ENCODE peak calls at places on chromosomes 3 and 15, in four cellular contexts. Q is NAMALWA; L is activated naive CD4-positive, alpha-beta T cell; Y is stimulated activated CD4-positive, alpha-beta T cell treated with anti-CD3 and anti-CD28 coated beads, Interleukin-12 subunit alpha, Interleukin-12 subunit beta, amount 100 ng/mL, for 48 hours. J is an unnamed sample.
A peak's percentile ranks its signal among the peaks of the same experiment; 100 is the strongest.

GRCh38 chr15:70165811-70166284 is 68.1 kb upstream of the TLE3 start:
- DNase-seq in Q (no peak), L (no peak), Y (no peak), J (no peak)

GRCh38 chr15:49041406-49041805 is 4.8 kb downstream of the SECISBP2L start:
- DNase-seq in Q (no peak), L (no peak), Y (no peak), J (peak; percentile 11)

GRCh38 chr3:128380719-128381118 is 86.0 kb downstream of the DNAJB8 start:
- DNase-seq in Q (no peak), L (no peak), Y (no peak), J (no peak)

GRCh38 chr3:3778216-3778615 is 21.0 kb upstream of the LRRN1 start:
- DNase-seq in Q (no peak), L (no peak), Y (no peak), J (no peak)

GRCh38 chr3:43693594-43693993 is 2.9 kb downstream of the ABHD5 start:
- DNase-seq in Q (no peak), L (no peak), Y (no peak), J (no peak)

GRCh38 chr3:185549111-185549510 is 3.3 kb downstream of the LIPH start:
- DNase-seq in Q (no peak), L (no peak), Y (no peak), J (peak; percentile 96)

GRCh38 chr15:59396660-59397059 is 24.0 kb upstream of the MYO1E start:
- DNase-seq in Q (no peak), L (no peak), Y (no peak), J (no peak)

GRCh38 chr3:131622726-131623125 is 120.0 kb upstream of the MRPL3 start:
- DNase-seq in Q (no peak), L (no peak), Y (no peak), J (no peak)

GRCh38 chr3:100063929-100064461 is 50.3 kb downstream of the FILIP1L start:
- DNase-seq in Q (no peak), L (no peak), Y (no peak), J (peak; percentile 72)

GRCh38 chr3:6965881-6966280 is 105.0 kb downstream of the GRM7 start:
- DNase-seq in Q (no peak), L (no peak), Y (no peak), J (no peak)

GRCh38 chr3:119841808-119842471 is 60.0 kb downstream of the NR1I2 start:
- DNase-seq in Q (no peak), L (no peak), Y (no peak), J (no peak)

GRCh38 chr15:41235929-41236328 is 4.9 kb downstream of the CHP1 start:
- DNase-seq in Q (no peak), L (no peak), Y (no peak), J (no peak)

GRCh38 chr15:96340611-96341464 is 10.3 kb downstream of the NR2F2 start:
- DNase-seq in Q (no peak), L (no peak), Y (no peak), J (no peak)

GRCh38 chr3:15161113-15161512 is 44.9 kb upstream of the CAPN7 start:
- DNase-seq in Q (no peak), L (no peak), Y (no peak), J (no peak)

GRCh38 chr3:142705256-142705655 is 18.6 kb upstream of the TRPC1 start:
- DNase-seq in Q (no peak), L (no peak), Y (no peak), J (peak; percentile 15)

GRCh38 chr3:141845407-141846049 is 30.9 kb upstream of the ATP1B3 start:
- DNase-seq in Q (peak; percentile 45), L (no peak), Y (no peak), J (no peak)

GRCh38 chr3:48474619-48475018 is 28.1 kb downstream of the ATRIP start:
- DNase-seq in Q (no peak), L (no peak), Y (no peak), J (no peak)

GRCh38 chr3:169264711-169265110 is 398.8 kb downstream of the MECOM start:
- DNase-seq in Q (no peak), L (no peak), Y (no peak), J (no peak)

GRCh38 chr3:45964139-45964538 is 20.9 kb downstream of the CXCR6 start:
- DNase-seq in Q (no peak), L (no peak), Y (peak; percentile 46), J (no peak)

GRCh38 chr3:146218880-146219866 is 31.7 kb downstream of the PLSCR4 start:
- DNase-seq in Q (peak; percentile 65), L (peak; percentile 6), Y (peak; percentile 5), J (peak; percentile 67)

GRCh38 chr3:149673393-149673792 is 15.6 kb upstream of the WWTR1 start:
- DNase-seq in Q (no peak), L (no peak), Y (no peak), J (peak; percentile 20)

GRCh38 chr3:36697397-36698001 is 66.9 kb downstream of the DCLK3 start:
- DNase-seq in Q (no peak), L (no peak), Y (no peak), J (peak; percentile 20)

GRCh38 chr3:13857702-13858380 is 22.0 kb downstream of the WNT7A start:
- DNase-seq in Q (no peak), L (no peak), Y (no peak), J (no peak)

GRCh38 chr15:98896802-98897732 is 110.5 kb downstream of the PGPEP1L start:
- DNase-seq in Q (no peak), L (no peak), Y (no peak), J (peak; percentile 96)

GRCh38 chr3:141412936-141413354 is 44.6 kb downstream of the ZBTB38 start:
- DNase-seq in Q (no peak), L (no peak), Y (no peak), J (peak; percentile 86)

GRCh38 chr3:184320099-184320445 is 5.7 kb downstream of the EIF4G1 start:
- DNase-seq in Q (no peak), L (no peak), Y (no peak), J (peak; percentile 97)

GRCh38 chr3:114674041-114674440 is 380.2 kb downstream of the TIGIT start:
- DNase-seq in Q (no peak), L (no peak), Y (no peak), J (peak; percentile 47)

GRCh38 chr3:15427981-15428380 is 583 bp downstream of the EAF1 start:
- DNase-seq in Q (no peak), L (no peak), Y (no peak), J (no peak)

GRCh38 chr3:107124885-107125284 is 252.4 kb upstream of the CCDC54 start:
- DNase-seq in Q (no peak), L (no peak), Y (no peak), J (peak; percentile 62)

GRCh38 chr3:195237981-195238625 is 32.9 kb downstream of the XXYLT1 start:
- DNase-seq in Q (no peak), L (no peak), Y (no peak), J (no peak)

GRCh38 chr3:4656059-4656458 is 162.9 kb downstream of the ITPR1 start:
- DNase-seq in Q (peak; percentile 28), L (no peak), Y (no peak), J (peak; percentile 83)

GRCh38 chr3:126464494-126464893 is 11.2 kb downstream of the ZXDC start:
- DNase-seq in Q (no peak), L (no peak), Y (no peak), J (no peak)